ENCODE peak calls at places on chromosomes 12 and 14, in five cellular contexts. K, P, C, D and F are unnamed samples.

GRCh38 chr12:111409403-111410228 is 3.9 kb downstream of the SH2B3 start:
- DNase-seq in K (no peak), P (no peak), C (peak; percentile 84), D (peak; percentile 75), F (no peak)

GRCh38 chr12:56189918-56190694 is 823 bp upstream of the SMARCC2 start:
- DNase-seq in K (peak; percentile 83), P (peak; percentile 100), C (peak; percentile 87), D (peak; percentile 73), F (peak; percentile 90)

GRCh38 chr14:79117561-79117960 is 947.4 kb downstream of the NRXN3 start:
- DNase-seq in K (no peak), P (no peak), C (no peak), D (no peak), F (no peak)

GRCh38 chr12:16310934-16311333 is 33.4 kb upstream of the SLC15A5 start:
- DNase-seq in K (no peak), P (no peak), C (no peak), D (no peak), F (no peak)

GRCh38 chr12:120468846-120469449 is 600 bp downstream of the SRSF9 start:
- DNase-seq in K (no peak), P (no peak), C (peak; percentile 47), D (peak; percentile 92), F (no peak)

GRCh38 chr12:80406253-80406652 is 37.8 kb upstream of the PTPRQ start:
- DNase-seq in K (no peak), P (no peak), C (no peak), D (no peak), F (no peak)

GRCh38 chr14:86015916-86016315 is 486.0 kb downstream of the FLRT2 start:
- DNase-seq in K (no peak), P (no peak), C (no peak), D (no peak), F (no peak)

GRCh38 chr12:56007892-56008471 is 10.9 kb downstream of the SUOX start:
- DNase-seq in K (no peak), P (no peak), C (peak; percentile 37), D (no peak), F (no peak)

GRCh38 chr12:130281157-130281799 is 56.4 kb upstream of the PIWIL1 start:
- DNase-seq in K (no peak), P (peak; percentile 95), C (no peak), D (peak; percentile 65), F (no peak)

GRCh38 chr12:52636189-52636588 is 15.8 kb downstream of the KRT2 start:
- DNase-seq in K (no peak), P (peak; percentile 35), C (no peak), D (no peak), F (no peak)

GRCh38 chr12:15584366-15585041 is 204.7 kb downstream of the EPS8 start:
- DNase-seq in K (no peak), P (no peak), C (peak; percentile 52), D (no peak), F (peak; percentile 43)

GRCh38 chr14:24816011-24816928 is 182.3 kb upstream of the GZMB start:
- DNase-seq in K (no peak), P (no peak), C (no peak), D (no peak), F (no peak)

GRCh38 chr14:104103061-104104005 is 17.8 kb downstream of the ASPG start:
- DNase-seq in K (no peak), P (no peak), C (no peak), D (no peak), F (no peak)

GRCh38 chr14:51517116-51517515 is 134.6 kb upstream of the FRMD6 start:
- DNase-seq in K (no peak), P (no peak), C (no peak), D (no peak), F (no peak)

GRCh38 chr12:46547421-46548340 is 175.1 kb upstream of the SLC38A2 start:
- DNase-seq in K (no peak), P (no peak), C (no peak), D (no peak), F (no peak)

GRCh38 chr12:91877022-91877421 is 268.6 kb downstream of the BTG1 start:
- DNase-seq in K (peak; percentile 20), P (no peak), C (peak; percentile 87), D (no peak), F (no peak)

GRCh38 chr14:96072076-96072475 is 32.9 kb downstream of the C14orf132 start:
- DNase-seq in K (no peak), P (no peak), C (no peak), D (no peak), F (no peak)

GRCh38 chr14:96309907-96310330 is 53.2 kb downstream of the ATG2B start:
- DNase-seq in K (no peak), P (no peak), C (no peak), D (no peak), F (no peak)

GRCh38 chr14:73264080-73264895 is 27.0 kb downstream of the PAPLN start:
- DNase-seq in K (no peak), P (no peak), C (no peak), D (no peak), F (no peak)

GRCh38 chr14:91396959-91397815 is 20.4 kb downstream of the CCDC88C start:
- DNase-seq in K (no peak), P (peak; percentile 67), C (peak; percentile 17), D (no peak), F (no peak)

GRCh38 chr14:104224516-104225281 is 86.3 kb downstream of the KIF26A start:
- DNase-seq in K (no peak), P (peak; percentile 88), C (peak; percentile 14), D (peak; percentile 52), F (no peak)

GRCh38 chr12:86671001-86671400 is 414.8 kb upstream of the MGAT4C start:
- DNase-seq in K (no peak), P (no peak), C (no peak), D (no peak), F (no peak)

GRCh38 chr14:96146131-96146771 is 58.4 kb upstream of the BDKRB2 start:
- DNase-seq in K (no peak), P (peak; percentile 30), C (peak; percentile 80), D (no peak), F (no peak)

GRCh38 chr12:82730832-82731497 is 44.3 kb downstream of the TMTC2 start:
- DNase-seq in K (no peak), P (no peak), C (no peak), D (no peak), F (no peak)

GRCh38 chr12:109758406-109759075 is 44.9 kb downstream of the FAM222A start:
- DNase-seq in K (no peak), P (peak; percentile 49), C (no peak), D (no peak), F (no peak)

GRCh38 chr12:125340791-125341190 is 275.6 kb downstream of the AACS start:
- DNase-seq in K (no peak), P (no peak), C (peak; percentile 13), D (no peak), F (no peak)

GRCh38 chr12:67320614-67321305 is 51.6 kb downstream of the CAND1 start:
- DNase-seq in K (no peak), P (no peak), C (no peak), D (no peak), F (no peak)

GRCh38 chr12:26128180-26128579 is 3.3 kb upstream of the BHLHE41 start:
- DNase-seq in K (no peak), P (no peak), C (no peak), D (no peak), F (no peak)
- TF ChIP-seq POLR2A in K (no peak), P (no peak), C (no peak), D (no peak), F (no peak)

GRCh38 chr12:64824130-64824499 is 332 bp upstream of the TBC1D30 start:
- DNase-seq in K (no peak), P (no peak), C (peak; percentile 4), D (no peak), F (no peak)

GRCh38 chr12:64824500-64825142 is at the start of gene TBC1D30:
- DNase-seq in K (no peak), P (peak; percentile 73), C (peak; percentile 41), D (peak; percentile 15), F (no peak)

GRCh38 chr12:64828713-64829112 is 4.3 kb downstream of the TBC1D30 start:
- DNase-seq in K (no peak), P (no peak), C (no peak), D (no peak), F (no peak)

GRCh38 chr12:64826234-64826633 is 1.8 kb downstream of the TBC1D30 start:
- DNase-seq in K (peak; percentile 66), P (peak; percentile 86), C (peak; percentile 71), D (peak; percentile 28), F (no peak)

GRCh38 chr12:64825143-64826011 is 930 bp downstream of the TBC1D30 start:
- DNase-seq in K (no peak), P (peak; percentile 70), C (no peak), D (no peak), F (no peak)
- TF ChIP-seq EZH2 in K (no peak), P (peak; percentile 79), C (peak; percentile 76), D (no peak), F (no peak)

GRCh38 chr14:105582639-105583038 is 56.3 kb downstream of the TMEM121 start:
- DNase-seq in K (no peak), P (no peak), C (peak; percentile 18), D (no peak), F (no peak)

GRCh38 chr14:105576525-105577088 is 50.2 kb downstream of the TMEM121 start:
- DNase-seq in K (no peak), P (no peak), C (no peak), D (no peak), F (no peak)

GRCh38 chr14:105581551-105582341 is 55.4 kb downstream of the TMEM121 start:
- DNase-seq in K (peak; percentile 71), P (no peak), C (no peak), D (no peak), F (no peak)

GRCh38 chr14:105578070-105578469 is 51.7 kb downstream of the TMEM121 start:
- DNase-seq in K (no peak), P (no peak), C (no peak), D (no peak), F (no peak)

DNA sequence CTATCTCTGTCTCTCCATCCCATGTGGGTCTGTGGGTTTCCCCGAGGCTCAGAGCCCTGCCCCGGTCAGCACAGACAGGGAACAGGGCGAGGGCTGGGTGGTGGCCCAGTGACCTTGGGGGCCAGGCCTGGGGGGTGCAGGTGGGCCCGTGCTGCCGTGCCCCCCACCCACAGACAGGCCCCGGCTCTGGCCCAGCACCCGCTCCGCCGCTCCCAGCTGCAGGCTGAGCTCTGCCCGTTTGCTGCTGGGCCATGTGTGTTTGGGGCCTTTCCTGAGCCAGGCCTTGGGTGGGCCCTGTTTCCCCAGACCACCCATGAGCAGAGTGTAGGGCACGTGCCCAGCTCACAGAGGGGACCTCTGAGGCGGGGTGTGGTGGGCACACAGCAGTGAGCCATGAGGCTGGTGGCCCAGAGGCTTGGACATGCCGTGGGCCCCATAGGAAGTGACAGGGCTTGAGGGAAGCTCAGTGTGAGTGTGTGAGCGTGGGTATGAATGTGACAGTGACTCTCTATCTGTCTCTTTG is 51.0 kb downstream of the TMEM121 start:
- DNase-seq in K (no peak), P (no peak), C (no peak), D (no peak), F (no peak)
- TF ChIP-seq POLR2A in K (peak; percentile 70), P (no peak), C (no peak), D (no peak), F (no peak)

DNA sequence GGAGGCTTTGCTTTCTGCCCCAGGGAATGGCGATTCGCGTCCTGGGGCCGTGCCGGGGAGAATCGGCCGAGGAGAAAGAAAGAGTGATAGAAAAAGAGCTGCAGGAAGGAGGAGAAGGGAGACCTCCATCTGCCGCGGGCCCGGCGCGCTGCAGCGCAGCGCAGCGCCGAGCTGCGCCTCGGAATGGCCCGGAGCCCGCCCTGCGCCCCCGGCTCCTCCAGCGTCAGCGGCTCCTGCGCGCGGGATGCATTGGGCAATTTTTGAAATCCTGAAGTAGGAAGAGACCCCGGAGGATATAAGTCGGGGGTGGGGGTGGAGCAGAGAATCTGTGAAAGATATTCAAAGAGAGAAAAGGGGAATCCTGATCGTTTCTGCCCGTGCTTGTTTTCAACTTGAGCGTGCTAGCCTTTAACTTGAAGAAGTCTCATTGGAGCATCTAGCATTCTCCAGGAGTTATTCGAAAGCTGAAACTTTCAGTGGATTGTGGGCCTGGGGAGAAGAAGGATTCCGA is 371 bp downstream of the PDE3A start:
- DNase-seq in K (no peak), P (no peak), C (peak; percentile 63), D (no peak), F (no peak)
- TF ChIP-seq EZH2 in K (no peak), P (no peak), C (no peak), D (no peak), F (no peak)